ENCODE peak calls at places on chromosomes 6 and 20, in four cellular contexts. F is HepG2, S is GM12878, Y is SK-N-SH. C is an unnamed sample.

GRCh38 chr6:134363323-134364039 is 45.6 kb upstream of the SGK1 start:
- DNase-seq in F (no peak), S (no peak), Y (no peak), C (no peak)

GRCh38 chr6:41523957-41524633 is 22.1 kb upstream of the FOXP4 start:
- DNase-seq in F (no peak), S (no peak), Y (no peak), C (no peak)

GRCh38 chr6:158571826-158572652 is 12.1 kb downstream of the TMEM181 start:
- DNase-seq in F (peak; percentile 94), S (no peak), Y (no peak), C (no peak)

GRCh38 chr6:117547688-117548621 is 54.4 kb downstream of the GOPC start:
- DNase-seq in F (no peak), S (no peak), Y (peak; percentile 80), C (no peak)

GRCh38 chr6:3331498-3331897 is 72.8 kb downstream of the PSMG4 start:
- DNase-seq in F (no peak), S (no peak), Y (no peak), C (no peak)

GRCh38 chr20:61253640-61254511 is 1.8 kb downstream of the CDH4 start:
- DNase-seq in F (no peak), S (no peak), Y (peak; percentile 63), C (peak; percentile 31)

GRCh38 chr6:138429731-138430130 is 25.7 kb downstream of the HEBP2 start:
- DNase-seq in F (no peak), S (no peak), Y (no peak), C (no peak)

GRCh38 chr20:23149623-23150279 is 63.6 kb upstream of the CD93 start:
- DNase-seq in F (no peak), S (no peak), Y (no peak), C (no peak)

GRCh38 chr6:157287923-157288322 is 35.4 kb downstream of the TMEM242 start:
- DNase-seq in F (no peak), S (no peak), Y (no peak), C (no peak)

GRCh38 chr6:27752038-27752885 is 159.9 kb downstream of the OR2B2 start:
- DNase-seq in F (peak; percentile 89), S (peak; percentile 68), Y (peak; percentile 53), C (peak; percentile 56)

GRCh38 chr6:118970866-118971265 is 35.9 kb upstream of the MCM9 start:
- DNase-seq in F (no peak), S (no peak), Y (no peak), C (no peak)

GRCh38 chr6:164396071-164397047 is 913.0 kb downstream of the C6orf118 start:
- DNase-seq in F (no peak), S (no peak), Y (no peak), C (no peak)

GRCh38 chr6:154292855-154293519 is 63.6 kb downstream of the IPCEF1 start:
- DNase-seq in F (no peak), S (no peak), Y (peak; percentile 14), C (no peak)

GRCh38 chr6:126252154-126252553 is 87.8 kb upstream of the CENPW start:
- DNase-seq in F (no peak), S (no peak), Y (no peak), C (no peak)

GRCh38 chr6:73803562-73804221 is 107.7 kb downstream of the CD109 start:
- DNase-seq in F (peak; percentile 35), S (no peak), Y (peak; percentile 19), C (peak; percentile 68)

GRCh38 chr6:107560657-107561056 is 70.7 kb downstream of the SOBP start:
- DNase-seq in F (no peak), S (no peak), Y (no peak), C (peak; percentile 34)

GRCh38 chr6:98574991-98575390 is 259.4 kb upstream of the POU3F2 start:
- DNase-seq in F (peak; percentile 45), S (no peak), Y (peak; percentile 70), C (peak; percentile 9)

GRCh38 chr20:36852187-36852586 is 23.8 kb upstream of the TLDC2 start:
- DNase-seq in F (no peak), S (no peak), Y (no peak), C (no peak)

GRCh38 chr20:59752704-59753460 is 148.5 kb downstream of the PHACTR3 start:
- DNase-seq in F (no peak), S (peak; percentile 26), Y (peak; percentile 41), C (no peak)

GRCh38 chr6:165662671-165663282 is at the start of gene PDE10A:
- DNase-seq in F (no peak), S (no peak), Y (peak; percentile 82), C (peak; percentile 75)

GRCh38 chr6:68760486-68760885 is 125.4 kb downstream of the ADGRB3 start:
- DNase-seq in F (no peak), S (no peak), Y (no peak), C (no peak)

GRCh38 chr6:169533656-169534421 is 168.0 kb downstream of the WDR27 start:
- DNase-seq in F (no peak), S (no peak), Y (no peak), C (no peak)

DNA sequence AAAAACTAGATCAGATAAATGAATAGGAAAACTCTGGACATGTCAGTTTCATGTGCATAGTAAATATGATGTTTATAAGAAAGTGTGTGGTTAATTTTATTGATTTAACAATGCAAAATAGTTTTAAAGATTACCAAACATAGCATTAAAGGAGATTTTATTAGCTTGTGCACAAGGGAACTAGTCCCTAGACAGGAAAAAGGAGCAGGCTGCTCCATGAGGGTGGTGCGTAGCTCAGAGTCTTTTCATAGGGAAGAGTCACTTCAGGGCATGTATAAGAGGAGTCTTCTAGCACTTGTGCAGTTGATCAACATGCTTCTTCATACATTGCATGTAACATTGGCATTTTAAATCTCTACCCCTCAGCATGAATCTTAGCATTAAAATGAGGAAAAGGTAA is 835.8 kb downstream of the GRIK2 start:
- DNase-seq in F (no peak), S (no peak), Y (no peak), C (no peak)
- TF ChIP-seq FOXM1 in F (no peak), S (no peak), Y (no peak), C (no peak)

GRCh38 chr6:16033214-16033613 is 95.7 kb upstream of the MYLIP start:
- DNase-seq in F (no peak), S (no peak), Y (no peak), C (no peak)
- TF ChIP-seq FOXM1 in F (no peak), S (no peak), Y (no peak), C (no peak)

DNA sequence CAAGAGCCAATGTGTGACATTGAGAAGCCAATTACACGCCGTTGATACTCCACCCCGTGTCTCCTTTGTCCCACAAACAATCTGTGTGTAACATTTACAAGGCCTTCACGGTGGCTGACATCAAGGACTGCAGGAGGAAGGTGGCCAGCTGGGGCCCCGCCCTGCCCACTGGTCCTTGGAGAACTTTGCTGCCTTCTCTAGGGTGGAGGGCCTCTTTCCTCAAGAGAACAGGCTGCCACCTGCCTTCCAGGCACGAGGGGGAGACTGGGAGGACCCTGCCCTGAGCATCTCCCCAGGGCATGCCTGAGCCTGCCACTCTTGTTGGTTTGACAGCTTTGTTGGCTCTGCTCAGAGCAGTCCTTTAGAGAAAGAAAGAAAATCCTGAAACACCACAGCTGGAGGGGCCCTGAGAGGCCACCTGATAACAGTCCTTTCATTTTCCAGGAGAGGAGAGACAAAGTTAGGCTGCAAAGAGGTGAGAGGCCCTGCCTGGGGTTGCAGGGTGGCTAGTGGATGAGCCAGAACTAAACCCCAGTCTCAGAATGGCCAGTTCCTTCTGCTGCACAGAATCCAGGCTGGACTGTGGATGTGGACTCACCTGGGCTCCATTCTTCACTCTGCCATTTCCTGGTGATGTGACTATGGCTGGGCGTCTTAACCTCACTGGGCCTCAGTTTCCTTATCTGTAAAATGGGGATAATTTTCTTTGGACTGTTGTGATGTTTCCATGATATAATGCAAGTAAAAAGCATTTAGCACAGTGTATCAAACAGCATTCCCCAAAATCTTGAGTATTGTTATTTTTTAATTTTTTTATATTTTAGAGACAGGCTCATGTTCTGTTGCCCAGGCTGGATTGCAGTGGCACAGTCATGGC is 5.7 kb upstream of the IP6K3 start:
- DNase-seq in F (no peak), S (no peak), Y (no peak), C (no peak)
- TF ChIP-seq FOXM1 in F (no peak), S (no peak), Y (no peak), C (no peak)

GRCh38 chr20:62697468-62697912 is 11.1 kb upstream of the NTSR1 start:
- DNase-seq in F (no peak), S (no peak), Y (no peak), C (no peak)
- TF ChIP-seq FOXM1 in F (no peak), S (no peak), Y (no peak), C (no peak)

GRCh38 chr20:53656653-53657288 is 63.1 kb upstream of the ZNF217 start:
- DNase-seq in F (no peak), S (no peak), Y (no peak), C (no peak)
- TF ChIP-seq FOXM1 in F (no peak), S (peak; percentile 21), Y (no peak), C (no peak)

GRCh38 chr6:112251170-112251945 is 3.0 kb downstream of the LAMA4 start:
- DNase-seq in F (no peak), S (no peak), Y (no peak), C (no peak)
- TF ChIP-seq FOXM1 in F (no peak), S (no peak), Y (no peak), C (no peak)

GRCh38 chr20:24650091-24650490 is 180.7 kb downstream of the SYNDIG1 start:
- DNase-seq in F (no peak), S (no peak), Y (no peak), C (no peak)

GRCh38 chr20:24647713-24648112 is 178.3 kb downstream of the SYNDIG1 start:
- DNase-seq in F (no peak), S (no peak), Y (no peak), C (no peak)

GRCh38 chr20:24648919-24649318 is 179.5 kb downstream of the SYNDIG1 start:
- DNase-seq in F (no peak), S (peak; percentile 24), Y (no peak), C (no peak)

GRCh38 chr20:24646331-24646730 is 176.9 kb downstream of the SYNDIG1 start:
- DNase-seq in F (no peak), S (no peak), Y (no peak), C (no peak)

GRCh38 chr20:24648481-24648880 is 179.1 kb downstream of the SYNDIG1 start:
- DNase-seq in F (no peak), S (no peak), Y (no peak), C (no peak)
- TF ChIP-seq FOXM1 in F (no peak), S (no peak), Y (no peak), C (no peak)

DNA sequence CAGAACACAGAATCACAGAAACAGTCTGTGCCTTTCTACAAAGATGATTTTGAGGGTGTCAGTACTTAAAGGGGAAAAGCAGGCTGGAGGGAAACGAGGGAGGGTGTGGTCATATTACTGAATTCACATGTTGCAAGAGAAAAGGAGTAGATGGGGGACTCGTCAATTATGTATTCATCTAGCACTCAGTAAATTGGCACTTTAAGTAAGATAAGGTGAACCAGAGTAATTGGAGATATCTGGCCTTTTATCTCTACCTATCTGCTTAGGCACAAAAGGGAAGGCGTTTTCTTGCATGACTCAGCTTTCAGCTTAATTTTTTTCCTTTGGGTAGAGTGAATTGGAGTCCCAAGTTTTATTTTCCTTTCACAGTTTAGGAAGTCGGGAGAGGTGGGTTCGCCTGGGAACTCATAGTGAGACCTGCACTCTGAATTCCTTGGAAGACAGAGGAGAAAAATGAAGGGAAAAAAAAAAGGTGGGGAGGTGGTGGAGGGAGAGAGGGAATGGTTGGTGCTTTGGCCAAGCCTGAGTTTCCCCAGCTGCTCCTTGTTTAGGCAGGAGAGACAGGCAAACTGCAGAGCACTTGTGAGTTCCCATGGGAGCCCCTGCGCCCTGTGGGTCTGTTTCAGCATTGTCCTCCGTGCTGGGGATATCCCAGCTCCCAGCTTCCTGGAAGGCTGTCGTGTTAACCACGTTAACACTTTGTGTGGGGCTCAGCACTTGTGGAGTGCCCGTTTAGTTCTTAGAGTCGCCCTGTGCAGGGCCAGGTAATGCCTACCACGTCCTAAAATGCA is 19.7 kb upstream of the GTSF1L start:
- DNase-seq in F (no peak), S (no peak), Y (no peak), C (no peak)
- TF ChIP-seq FOXM1 in F (no peak), S (no peak), Y (no peak), C (no peak)